ENCODE peak calls at places on chromosomes 4 and X, in nine cellular contexts. V, T, X, F, E, L, R, U and N are unnamed samples.

GRCh38 chr4:126991965-126992364 is 640.8 kb upstream of the INTU start:
- DNase-seq in V (no peak), T (peak; percentile 47), X (no peak), F (no peak), E (no peak), L (no peak), R (no peak), U (no peak), N (no peak)

GRCh38 chr4:67459164-67459563 is 86.1 kb downstream of the CENPC start:
- DNase-seq in V (no peak), T (peak; percentile 25), X (no peak), F (no peak), E (no peak), L (no peak), R (no peak), U (no peak), N (no peak)

GRCh38 chr4:30867427-30867826 is 147.3 kb downstream of the PCDH7 start:
- DNase-seq in V (no peak), T (no peak), X (peak; percentile 72), F (no peak), E (no peak), L (no peak), R (no peak), U (no peak), N (peak; percentile 40)

GRCh38 chr4:164725066-164725465 is 28.9 kb upstream of the SMIM31 start:
- DNase-seq in V (no peak), T (no peak), X (no peak), F (no peak), E (no peak), L (no peak), R (no peak), U (no peak), N (no peak)

GRCh38 chrX:10356979-10357378 is 200.2 kb downstream of the CLCN4 start:
- DNase-seq in V (no peak), T (peak; percentile 58), X (no peak), F (no peak), E (no peak), L (no peak), R (no peak), U (no peak), N (no peak)

GRCh38 chrX:68139791-68140190 is 293.5 kb downstream of the OPHN1 start:
- DNase-seq in V (no peak), T (peak; percentile 35), X (no peak), F (no peak), E (no peak), L (no peak), R (no peak), U (no peak), N (no peak)

GRCh38 chr4:108031427-108032083 is 41.9 kb downstream of the HADH start:
- DNase-seq in V (no peak), T (peak; percentile 20), X (no peak), F (no peak), E (no peak), L (no peak), R (no peak), U (no peak), N (no peak)

GRCh38 chrX:55057691-55058249 is 17.1 kb upstream of the PAGE2B start:
- DNase-seq in V (no peak), T (peak; percentile 28), X (no peak), F (no peak), E (peak; percentile 2), L (no peak), R (peak; percentile 16), U (peak; percentile 69), N (peak; percentile 19)

GRCh38 chr4:120198411-120198810 is 131.8 kb upstream of the MAD2L1 start:
- DNase-seq in V (no peak), T (no peak), X (no peak), F (no peak), E (no peak), L (no peak), R (no peak), U (no peak), N (no peak)

GRCh38 chr4:7942019-7942556 is 2.4 kb upstream of the AFAP1 start:
- DNase-seq in V (no peak), T (no peak), X (peak; percentile 53), F (no peak), E (no peak), L (peak; percentile 26), R (no peak), U (no peak), N (peak; percentile 13)

GRCh38 chrX:119685225-119686066 is 7.5 kb downstream of the SEPTIN6 start:
- DNase-seq in V (no peak), T (no peak), X (peak; percentile 73), F (no peak), E (no peak), L (no peak), R (no peak), U (peak; percentile 79), N (no peak)

GRCh38 chr4:24915121-24915922 is 2.5 kb upstream of the CCDC149 start:
- DNase-seq in V (no peak), T (no peak), X (no peak), F (no peak), E (no peak), L (no peak), R (no peak), U (no peak), N (no peak)

GRCh38 chr4:41647368-41647767 is 101.2 kb downstream of the PHOX2B start:
- DNase-seq in V (no peak), T (no peak), X (no peak), F (no peak), E (no peak), L (no peak), R (no peak), U (no peak), N (no peak)

GRCh38 chrX:50618788-50619558 is 148.3 kb upstream of the DGKK start:
- DNase-seq in V (no peak), T (no peak), X (no peak), F (no peak), E (no peak), L (no peak), R (no peak), U (no peak), N (no peak)

GRCh38 chrX:4151798-4152197 is 438.3 kb upstream of the PRKX start:
- DNase-seq in V (no peak), T (no peak), X (no peak), F (no peak), E (no peak), L (no peak), R (no peak), U (no peak), N (no peak)

GRCh38 chrX:20189171-20189570 is 47.5 kb upstream of the EIF1AX start:
- DNase-seq in V (no peak), T (no peak), X (no peak), F (no peak), E (no peak), L (no peak), R (no peak), U (no peak), N (no peak)

GRCh38 chrX:38627683-38628082 is 66.3 kb downstream of the TSPAN7 start:
- DNase-seq in V (no peak), T (peak; percentile 8), X (no peak), F (no peak), E (no peak), L (no peak), R (peak; percentile 22), U (peak; percentile 59), N (no peak)

GRCh38 chr4:83552924-83553323 is 17.0 kb downstream of the GPAT3 start:
- DNase-seq in V (no peak), T (peak; percentile 67), X (no peak), F (no peak), E (no peak), L (no peak), R (no peak), U (peak; percentile 52), N (no peak)

GRCh38 chr4:20351360-20352171 is 99.9 kb downstream of the SLIT2 start:
- DNase-seq in V (no peak), T (no peak), X (no peak), F (no peak), E (no peak), L (no peak), R (no peak), U (no peak), N (no peak)

GRCh38 chr4:16858275-16858752 is 40.1 kb downstream of the LDB2 start:
- DNase-seq in V (no peak), T (peak; percentile 94), X (no peak), F (no peak), E (no peak), L (no peak), R (no peak), U (no peak), N (peak; percentile 55)
- H3K4me1 ChIP-seq in V (no peaks in the 10 kb centered on the region), T (peaks cover 10% of the 10 kb centered on the region), X (no peaks in the 10 kb centered on the region), F (no peaks in the 10 kb centered on the region), E (no peaks in the 10 kb centered on the region), L (no peaks in the 10 kb centered on the region), R (peaks cover 2% of the 10 kb centered on the region), U (no peaks in the 10 kb centered on the region), N (no peaks in the 10 kb centered on the region)

DNA sequence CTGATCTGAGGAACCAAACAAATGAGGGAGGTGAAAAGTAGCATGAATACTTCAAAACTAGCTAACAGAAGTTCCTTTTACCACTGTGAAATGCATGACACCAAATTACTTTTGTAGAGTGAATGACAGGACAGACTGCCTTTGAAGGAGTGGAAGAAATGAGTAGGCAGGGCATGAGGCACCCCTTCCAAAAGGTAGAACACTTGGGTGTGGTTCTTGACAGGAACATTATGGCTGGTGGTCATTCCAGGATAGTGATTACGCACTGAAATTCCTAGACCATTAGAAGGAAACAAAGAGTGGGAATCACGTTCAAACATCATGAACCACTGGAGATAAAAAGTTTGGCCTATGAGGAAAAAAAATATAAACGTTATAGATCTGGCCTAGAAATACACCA is 4.9 kb downstream of the HUWE1 start:
- DNase-seq in V (no peak), T (peak; percentile 14), X (no peak), F (no peak), E (no peak), L (no peak), R (no peak), U (no peak), N (no peak)
- TF ChIP-seq POLR2A in V (no peak), T (no peak), X (no peak), F (no peak), E (no peak), L (no peak), R (no peak), U (no peak), N (no peak)

DNA sequence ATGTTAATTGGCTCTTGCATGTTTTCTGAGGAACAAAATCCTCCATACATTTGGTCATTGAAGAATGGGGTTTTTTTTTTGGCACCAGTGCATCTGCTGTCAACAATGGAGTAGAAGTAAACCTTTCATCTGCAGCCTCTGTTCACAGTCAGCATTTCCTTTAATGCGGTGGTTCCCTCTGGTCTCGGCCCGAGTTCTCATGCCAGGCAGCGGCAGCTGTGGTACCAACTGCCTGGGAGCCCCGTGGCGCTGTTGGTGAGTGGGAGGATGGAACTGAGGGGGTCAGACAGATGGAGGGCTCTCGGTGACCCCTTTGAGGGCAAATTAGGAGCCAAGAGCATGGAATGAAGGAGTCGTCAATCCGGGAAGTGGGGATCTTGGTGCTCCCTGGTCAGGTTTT is 114.7 kb downstream of the AFF1 start:
- DNase-seq in V (no peak), T (no peak), X (no peak), F (no peak), E (no peak), L (no peak), R (no peak), U (no peak), N (no peak)
- H3K4me1 ChIP-seq in V (peaks cover 20% of the 10 kb centered on the region), T (peaks cover 3% of the 10 kb centered on the region), X (peaks cover 93% of the 10 kb centered on the region), F (peaks cover 23% of the 10 kb centered on the region), E (peaks cover 10% of the 10 kb centered on the region), L (peaks cover 39% of the 10 kb centered on the region), R (peaks cover 6% of the 10 kb centered on the region), U (no peaks in the 10 kb centered on the region), N (peaks cover 27% of the 10 kb centered on the region)

GRCh38 chr4:646460-646859 is 21.1 kb downstream of the PDE6B start:
- DNase-seq in V (peak; percentile 41), T (no peak), X (no peak), F (no peak), E (no peak), L (no peak), R (no peak), U (no peak), N (no peak)
- TF ChIP-seq POLR2A in V (no peak), T (no peak), X (no peak), F (no peak), E (no peak), L (no peak), R (no peak), U (no peak), N (no peak)